ENCODE peak calls at places on chromosome 2, in four cellular contexts. V is A549, Z is HepG2, P is GM12878. A is an unnamed sample.

GRCh38 chr2:216492951-216493685 is 5.5 kb upstream of the RPL37A start:
- DNase-seq in V (no peak), Z (no peak), P (no peak), A (no peak)

GRCh38 chr2:240777416-240778212 is 42.4 kb downstream of the KIF1A start:
- DNase-seq in V (no peak), Z (no peak), P (no peak), A (no peak)

GRCh38 chr2:21422050-21422449 is 298.3 kb downstream of the TDRD15 start:
- DNase-seq in V (no peak), Z (peak; percentile 23), P (no peak), A (peak; percentile 32)

GRCh38 chr2:15158117-15158516 is 403.0 kb downstream of the NBAS start:
- DNase-seq in V (no peak), Z (no peak), P (no peak), A (no peak)

GRCh38 chr2:140383781-140384180 is 1603.6 kb upstream of the NXPH2 start:
- DNase-seq in V (no peak), Z (no peak), P (no peak), A (no peak)

GRCh38 chr2:74497777-74498499 is 1.5 kb downstream of the LBX2 start:
- DNase-seq in V (no peak), Z (no peak), P (no peak), A (no peak)

GRCh38 chr2:197369228-197369945 is 58.8 kb upstream of the ANKRD44 start:
- DNase-seq in V (no peak), Z (no peak), P (no peak), A (no peak)

GRCh38 chr2:58240595-58240937 is 559 bp downstream of the FANCL start:
- DNase-seq in V (peak; percentile 11), Z (peak; percentile 34), P (no peak), A (no peak)

GRCh38 chr2:197973772-197974171 is 169.4 kb downstream of the PLCL1 start:
- DNase-seq in V (no peak), Z (no peak), P (no peak), A (no peak)

GRCh38 chr2:52178845-52179244 is 1146.9 kb upstream of the NRXN1 start:
- DNase-seq in V (no peak), Z (no peak), P (no peak), A (no peak)

GRCh38 chr2:239167011-239167673 is 233.7 kb downstream of the HDAC4 start:
- DNase-seq in V (no peak), Z (no peak), P (no peak), A (no peak)

GRCh38 chr2:205800804-205801203 is 118.5 kb downstream of the NRP2 start:
- DNase-seq in V (no peak), Z (no peak), P (no peak), A (no peak)

GRCh38 chr2:159941729-159942128 is 120.7 kb downstream of the PLA2R1 start:
- DNase-seq in V (no peak), Z (no peak), P (no peak), A (no peak)

GRCh38 chr2:159942149-159942548 is 120.3 kb downstream of the PLA2R1 start:
- DNase-seq in V (no peak), Z (no peak), P (no peak), A (no peak)

GRCh38 chr2:159936471-159936870 is 125.9 kb downstream of the PLA2R1 start:
- DNase-seq in V (peak; percentile 14), Z (no peak), P (no peak), A (peak; percentile 37)

GRCh38 chr2:159938375-159938774 is 124.0 kb downstream of the PLA2R1 start:
- DNase-seq in V (no peak), Z (no peak), P (no peak), A (no peak)

GRCh38 chr2:159939946-159940345 is 122.5 kb downstream of the PLA2R1 start:
- DNase-seq in V (peak; percentile 7), Z (peak; percentile 25), P (peak; percentile 32), A (no peak)
- TF ChIP-seq MYC in V (no peak), Z (no peak), P (no peak), A (no peak)

GRCh38 chr2:73285162-73285739 is 973 bp upstream of the FBXO41 start:
- DNase-seq in V (no peak), Z (no peak), P (peak; percentile 49), A (no peak)
- TF ChIP-seq SMC3 in V (no peak), Z (no peak), P (no peak), A (no peak)

GRCh38 chr2:217928324-217929293 is 74.2 kb downstream of the TNS1 start:
- DNase-seq in V (no peak), Z (no peak), P (no peak), A (no peak)
- TF ChIP-seq MYC in V (no peak), Z (no peak), P (no peak), A (no peak)

DNA sequence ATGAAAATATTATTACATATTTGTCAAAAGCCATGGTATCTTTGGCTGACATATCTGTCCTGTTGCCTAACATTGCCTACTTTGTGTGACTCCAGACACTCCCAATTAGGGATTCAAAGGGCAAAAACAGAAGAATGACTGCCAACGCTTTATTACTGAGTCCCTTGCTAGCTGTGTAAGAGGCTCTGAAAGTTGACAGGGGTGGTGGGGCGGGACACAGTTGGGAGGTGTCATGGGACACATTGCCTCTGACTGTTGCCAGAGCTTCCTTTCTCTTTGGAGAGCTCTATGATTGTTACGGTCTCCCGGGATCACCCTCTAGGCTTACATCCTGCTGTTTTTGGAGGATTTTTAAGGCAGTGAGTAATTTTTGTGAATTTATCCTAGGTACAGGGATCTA is 249.6 kb upstream of the ACVR2A start:
- DNase-seq in V (no peak), Z (no peak), P (no peak), A (no peak)
- TF ChIP-seq SMC3 in V (no peak), Z (no peak), P (no peak), A (no peak)